ENCODE peak calls at places on chromosomes 7 and 10, in eight cellular contexts. O, M, F, Z, B, Q, G and W are unnamed samples.

GRCh38 chr7:133650067-133650466 is 397.2 kb downstream of the EXOC4 start:
- DNase-seq in O (no peak), M (peak), F (no peak), Z (peak), B (no peak), Q (no peak), G (no peak), W (no peak)

GRCh38 chr7:50068026-50068425 is 25.0 kb downstream of the ZPBP start:
- DNase-seq in O (peak), M (no peak), F (peak), Z (peak), B (no peak), Q (no peak), G (no peak), W (no peak)

GRCh38 chr7:43302211-43302711 is 189.8 kb downstream of the HECW1 start:
- DNase-seq in O (no peak), M (peak), F (peak), Z (no peak), B (no peak), Q (peak), G (no peak), W (peak)

GRCh38 chr10:21020545-21020944 is 123.4 kb upstream of the NEBL start:
- DNase-seq in O (peak), M (no peak), F (peak), Z (peak), B (no peak), Q (peak), G (peak), W (peak)

GRCh38 chr7:80508440-80508839 is 3.4 kb downstream of the GNAT3 start:
- DNase-seq in O (no peak), M (peak), F (no peak), Z (no peak), B (no peak), Q (no peak), G (no peak), W (no peak)

GRCh38 chr10:86109421-86109820 is 257.2 kb downstream of the GRID1 start:
- DNase-seq in O (no peak), M (no peak), F (no peak), Z (no peak), B (no peak), Q (no peak), G (no peak), W (no peak)

GRCh38 chr10:9951481-9952257 is 1066.0 kb upstream of the CELF2 start:
- DNase-seq in O (no peak), M (peak), F (no peak), Z (no peak), B (no peak), Q (no peak), G (no peak), W (no peak)

GRCh38 chr7:138684360-138684759 is 16.8 kb downstream of the SVOPL start:
- DNase-seq in O (no peak), M (peak), F (no peak), Z (no peak), B (no peak), Q (no peak), G (no peak), W (no peak)

GRCh38 chr10:119933179-119933578 is 40.6 kb downstream of the SEC23IP start:
- DNase-seq in O (peak), M (no peak), F (peak), Z (peak), B (no peak), Q (no peak), G (no peak), W (no peak)

GRCh38 chr10:132114953-132115520 is 49.3 kb downstream of the JAKMIP3 start:
- DNase-seq in O (no peak), M (no peak), F (no peak), Z (no peak), B (no peak), Q (no peak), G (no peak), W (no peak)

GRCh38 chr10:79628988-79629954 is 18.5 kb downstream of the SFTPA1 start:
- DNase-seq in O (no peak), M (no peak), F (no peak), Z (peak), B (no peak), Q (no peak), G (no peak), W (no peak)

GRCh38 chr10:78283069-78283682 is 249.5 kb downstream of the RPS24 start:
- DNase-seq in O (no peak), M (no peak), F (peak), Z (no peak), B (no peak), Q (no peak), G (no peak), W (no peak)